ENCODE peak calls at places on chromosomes 6 and 20, in five cellular contexts. C is mammary epithelial cell, O is fibroblast of lung, E is K562, B is endothelial cell of umbilical vein. J is an unnamed sample.

GRCh38 chr20:34022154-34022842 is 28.6 kb downstream of the RALY start:
- DNase-seq in C (peak), O (peak), E (peak), B (peak), J (peak)

GRCh38 chr6:71886184-71887005 is at the start of gene RIMS1:
- DNase-seq in C (no peak), O (no peak), E (no peak), B (no peak), J (peak)

GRCh38 chr6:78345882-78346281 is 521.5 kb upstream of the IRAK1BP1 start:
- DNase-seq in C (no peak), O (no peak), E (no peak), B (no peak), J (no peak)

GRCh38 chr20:10370091-10370887 is 63.7 kb downstream of the MKKS start:
- DNase-seq in C (no peak), O (peak), E (no peak), B (no peak), J (no peak)

GRCh38 chr6:134123666-134124208 is 71.3 kb upstream of the SLC2A12 start:
- DNase-seq in C (peak), O (peak), E (peak), B (peak), J (peak)

GRCh38 chr6:163490826-163491577 is 76.5 kb downstream of the QKI start:
- DNase-seq in C (peak), O (peak), E (no peak), B (peak), J (peak)

GRCh38 chr20:62735331-62735821 is 26.7 kb downstream of the NTSR1 start:
- DNase-seq in C (no peak), O (no peak), E (peak), B (no peak), J (no peak)

GRCh38 chr6:46306429-46306828 is 135.6 kb upstream of the ENPP5 start:
- DNase-seq in C (no peak), O (no peak), E (no peak), B (no peak), J (no peak)

GRCh38 chr6:163249651-163250101 is 164.8 kb upstream of the QKI start:
- DNase-seq in C (no peak), O (no peak), E (no peak), B (no peak), J (no peak)

GRCh38 chr6:162637317-162637716 is 90.2 kb downstream of the PRKN start:
- DNase-seq in C (no peak), O (no peak), E (no peak), B (no peak), J (no peak)

GRCh38 chr6:161217631-161218030 is 56.2 kb downstream of the AGPAT4 start:
- DNase-seq in C (no peak), O (no peak), E (no peak), B (no peak), J (no peak)

GRCh38 chr20:59207742-59208357 is 44.2 kb downstream of the ZNF831 start:
- DNase-seq in C (peak), O (peak), E (peak), B (peak), J (peak)

GRCh38 chr6:152387091-152387490 is 250.1 kb downstream of the SYNE1 start:
- DNase-seq in C (no peak), O (no peak), E (no peak), B (no peak), J (no peak)

GRCh38 chr20:43900496-43900895 is 14.2 kb upstream of the TOX2 start:
- DNase-seq in C (no peak), O (peak), E (no peak), B (no peak), J (peak)

GRCh38 chr6:163793584-163793983 is 379.1 kb downstream of the QKI start:
- DNase-seq in C (peak), O (peak), E (no peak), B (no peak), J (no peak)

GRCh38 chr6:44004625-44005506 is 122.4 kb downstream of the MRPL14 start:
- DNase-seq in C (no peak), O (no peak), E (peak), B (no peak), J (no peak)

GRCh38 chr20:59661621-59662020 is 57.3 kb downstream of the PHACTR3 start:
- DNase-seq in C (no peak), O (no peak), E (no peak), B (no peak), J (no peak)

GRCh38 chr20:35012227-35013069 is 56.8 kb downstream of the MYH7B start:
- DNase-seq in C (no peak), O (peak), E (no peak), B (no peak), J (no peak)

GRCh38 chr6:11496152-11497060 is 41.1 kb upstream of the TMEM170B start:
- DNase-seq in C (peak), O (peak), E (peak), B (peak), J (peak)

GRCh38 chr20:39010496-39010895 is 48.4 kb downstream of the DHX35 start:
- DNase-seq in C (no peak), O (no peak), E (no peak), B (no peak), J (peak)

GRCh38 chr6:166784691-166785090 is 157.6 kb upstream of the RPS6KA2 start:
- DNase-seq in C (no peak), O (no peak), E (no peak), B (no peak), J (no peak)

GRCh38 chr20:59152559-59153354 is 10.9 kb upstream of the ZNF831 start:
- DNase-seq in C (no peak), O (no peak), E (no peak), B (no peak), J (no peak)

GRCh38 chr6:128039542-128039941 is 138.7 kb upstream of the THEMIS start:
- DNase-seq in C (no peak), O (no peak), E (no peak), B (no peak), J (no peak)

GRCh38 chr6:117477988-117478852 is 4.3 kb upstream of the DCBLD1 start:
- DNase-seq in C (no peak), O (no peak), E (peak), B (peak), J (peak)

DNA sequence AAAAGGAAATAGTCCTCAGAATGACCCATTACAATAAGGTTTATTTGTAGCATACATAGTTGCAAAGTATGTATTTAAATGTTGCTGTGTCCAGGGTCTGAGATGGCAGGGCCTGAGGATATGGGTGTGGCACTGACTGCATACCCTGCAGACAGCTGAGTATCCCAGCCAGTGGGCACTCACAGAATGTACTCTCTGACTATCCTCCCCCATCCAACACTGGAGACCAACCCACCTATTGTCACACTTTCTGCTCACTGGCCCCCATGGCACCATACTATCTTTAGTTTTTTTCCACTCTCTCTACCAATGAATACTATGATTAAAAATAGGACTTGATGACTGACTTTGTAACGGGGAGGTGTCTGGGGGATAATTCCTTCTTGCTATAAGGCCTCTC is 215.8 kb upstream of the FOXA2 start:
- DNase-seq in C (no peak), O (no peak), E (no peak), B (no peak), J (no peak)
- H3K9ac ChIP-seq in C (no peak), O (no peak), E (no peak), B (no peak), J (no peak)

DNA sequence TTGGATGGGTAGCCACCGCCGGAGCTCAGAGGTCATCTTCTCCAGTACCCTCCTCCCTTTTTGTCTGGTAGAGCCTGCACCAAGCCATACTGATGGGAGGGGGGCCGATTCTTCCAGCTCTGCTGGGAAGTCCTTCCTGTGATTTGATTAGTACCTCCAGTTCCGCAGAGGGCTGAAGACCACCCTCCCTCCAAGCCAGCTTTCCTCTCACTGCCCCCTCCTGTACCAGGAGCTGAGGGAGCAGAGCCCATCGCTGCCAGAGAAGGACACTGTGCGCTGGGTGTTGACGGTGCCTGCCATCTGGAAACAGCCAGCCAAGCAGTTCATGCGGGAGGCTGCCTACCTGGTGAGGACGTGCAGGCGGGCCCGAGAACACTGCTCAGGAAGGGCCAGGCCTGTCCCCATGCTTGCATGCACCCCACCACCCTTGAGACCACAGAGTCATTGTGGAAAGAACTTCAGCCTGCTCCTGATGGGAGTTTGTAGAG is 13.2 kb downstream of the HSPA12B start:
- DNase-seq in C (no peak), O (no peak), E (no peak), B (no peak), J (no peak)
- H3K4me3 ChIP-seq in C (no peak), O (no peak), E (no peak), B (no peak), J (peak)

GRCh38 chr20:6767166-6767535 is 335 bp upstream of the BMP2 start:
- DNase-seq in C (no peak), O (no peak), E (no peak), B (no peak), J (no peak)
- H3K9ac ChIP-seq in C (peak), O (no peak), E (no peak), B (peak), J (no peak)

GRCh38 chr6:26576929-26577719 is 19.6 kb upstream of the ABT1 start:
- DNase-seq in C (peak), O (peak), E (peak), B (peak), J (peak)
- H3K4me3 ChIP-seq in C (peak), O (peak), E (peak), B (peak), J (peak)

GRCh38 chr6:84860493-84860892 is 96.1 kb upstream of the TBX18 start:
- DNase-seq in C (no peak), O (no peak), E (no peak), B (no peak), J (no peak)
- H3K9ac ChIP-seq in C (no peak), O (no peak), E (no peak), B (no peak), J (no peak)

DNA sequence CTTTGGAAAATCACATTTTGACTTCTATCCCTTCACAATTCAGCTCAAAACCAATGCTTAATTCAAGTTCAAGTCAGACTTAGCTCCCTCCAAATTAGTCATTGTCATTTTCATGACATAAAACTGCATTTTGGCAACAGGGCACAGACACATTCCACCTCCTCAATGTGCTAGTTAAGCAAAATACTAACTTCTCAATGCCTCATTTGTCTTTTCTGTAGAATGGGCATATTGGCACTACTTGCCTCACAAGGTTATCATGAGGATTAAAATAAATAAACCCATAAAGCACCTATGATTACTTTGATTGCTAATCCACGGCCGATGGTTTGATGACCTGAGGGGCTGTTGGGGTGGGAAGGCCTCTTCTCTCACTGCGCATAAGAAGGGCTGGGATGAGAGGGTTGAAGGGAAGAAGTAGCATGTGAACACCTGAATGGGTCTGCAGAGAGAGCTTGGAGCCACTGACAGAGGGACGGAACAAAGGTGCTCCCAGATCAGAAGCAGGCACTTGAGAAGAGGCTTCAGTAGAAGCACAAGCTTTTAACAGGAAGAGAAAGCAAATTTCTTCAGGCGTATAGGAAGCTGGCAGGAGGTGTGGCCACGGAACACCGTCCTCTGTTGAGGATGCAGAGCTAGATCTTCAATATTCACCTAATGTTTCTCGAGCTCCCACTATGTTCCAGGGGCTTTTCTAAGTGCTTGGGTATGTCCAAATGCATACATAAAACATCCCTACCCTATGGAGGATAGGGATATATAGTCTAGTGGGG is 11.7 kb upstream of the TBC1D7 start:
- DNase-seq in C (no peak), O (no peak), E (no peak), B (no peak), J (no peak)
- H3K4me3 ChIP-seq in C (no peak), O (no peak), E (no peak), B (no peak), J (no peak)

DNA sequence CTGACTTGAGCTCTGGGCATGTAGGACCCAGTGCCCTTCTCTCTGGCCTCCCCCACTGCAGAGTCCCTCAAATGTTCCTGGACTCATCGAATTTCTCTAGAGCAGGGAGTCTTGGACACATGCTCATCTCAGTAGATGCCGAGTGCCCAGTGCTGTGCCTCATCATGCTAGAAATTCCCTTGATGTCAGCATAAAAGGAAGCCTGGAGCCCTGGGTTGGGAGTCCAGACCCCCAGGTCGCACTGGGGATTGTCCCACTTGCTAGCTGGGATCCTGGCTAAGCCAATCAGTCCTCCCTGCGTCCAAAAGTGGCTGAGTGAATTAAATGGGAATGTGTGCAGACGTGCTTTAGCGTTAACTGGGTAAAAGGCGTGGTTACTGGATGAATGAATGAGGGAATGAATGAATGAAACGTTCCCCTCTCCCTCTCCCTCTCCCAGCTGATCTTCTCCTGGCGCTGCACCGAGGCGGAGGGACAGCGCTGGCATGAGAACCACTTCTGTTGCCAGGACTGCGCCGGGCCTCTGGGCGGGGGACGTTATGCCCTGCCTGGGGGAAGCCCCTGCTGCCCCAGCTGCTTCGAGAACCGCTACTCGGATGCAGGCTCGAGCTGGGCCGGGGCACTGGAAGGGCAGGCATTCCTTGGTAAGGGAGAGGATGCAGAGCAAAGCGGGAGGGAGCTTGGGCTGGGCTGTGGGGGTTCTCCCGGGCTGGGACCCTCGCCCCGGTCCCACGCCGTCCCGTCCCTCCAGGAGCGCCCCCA is 1.6 kb upstream of the TOMM6 start:
- DNase-seq in C (no peak), O (peak), E (no peak), B (no peak), J (no peak)
- H3K9ac ChIP-seq in C (no peak), O (peak), E (peak), B (no peak), J (no peak)

DNA sequence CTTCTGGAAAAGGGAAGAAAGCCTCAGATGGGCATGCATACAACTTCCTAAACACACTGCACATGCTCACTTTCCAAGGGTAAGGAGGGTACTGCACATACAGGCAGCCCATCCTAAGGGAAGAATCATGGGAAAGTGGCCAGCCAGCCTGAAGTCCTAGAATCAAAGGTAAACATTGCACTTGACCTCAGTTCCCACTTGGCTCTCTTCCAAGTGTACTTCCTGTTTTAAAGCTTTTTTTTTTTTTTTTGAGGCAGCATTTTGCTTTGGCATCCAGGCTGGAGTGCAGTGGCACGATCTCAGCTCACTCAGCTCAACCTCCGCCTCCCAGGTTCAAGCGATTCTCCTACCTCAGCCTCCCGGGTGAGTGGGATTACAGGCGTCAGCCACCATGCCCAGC is 225.3 kb upstream of the EPHA7 start:
- DNase-seq in C (no peak), O (peak), E (no peak), B (peak), J (no peak)
- H3K4me3 ChIP-seq in C (no peak), O (no peak), E (no peak), B (no peak), J (no peak)

J was measured in neural progenitor cell.